ENCODE peak calls at places on chromosomes 3 and 15, in four cellular contexts. B is A172, N is GM23338, F is globus pallidus. M is an unnamed sample.

GRCh38 chr3:165446555-165446954 is 250.4 kb upstream of the SLITRK3 start:
- DNase-seq in B (no peak), N (no peak), F (no peak), M (no peak)

GRCh38 chr15:78977091-78977571 is 32.3 kb upstream of the CTSH start:
- DNase-seq in B (no peak), N (no peak), F (no peak), M (no peak)

GRCh38 chr15:78730955-78731354 is 80.3 kb downstream of the ADAMTS7 start:
- DNase-seq in B (no peak), N (no peak), F (no peak), M (no peak)

GRCh38 chr15:89111352-89111751 is 23.1 kb downstream of the ABHD2 start:
- DNase-seq in B (no peak), N (no peak), F (no peak), M (no peak)

GRCh38 chr3:43102773-43103480 is 3.0 kb downstream of the POMGNT2 start:
- DNase-seq in B (no peak), N (no peak), F (no peak), M (no peak)

GRCh38 chr3:115285001-115285400 is 137.9 kb upstream of the ZBTB20 start:
- DNase-seq in B (no peak), N (no peak), F (no peak), M (no peak)

GRCh38 chr15:41583795-41584194 is 24.8 kb downstream of the TYRO3 start:
- DNase-seq in B (no peak), N (no peak), F (no peak), M (no peak)

GRCh38 chr3:129077222-129077621 is 16.6 kb downstream of the GP9 start:
- DNase-seq in B (no peak), N (no peak), F (no peak), M (no peak)

GRCh38 chr3:68239542-68239941 is 585.1 kb upstream of the SUCLG2 start:
- DNase-seq in B (no peak), N (no peak), F (no peak), M (no peak)

GRCh38 chr15:88399021-88399685 is 68.0 kb downstream of the MRPL46 start:
- DNase-seq in B (no peak), N (no peak), F (no peak), M (no peak)

GRCh38 chr3:20905210-20905805 is 719.3 kb upstream of the SGO1 start:
- DNase-seq in B (peak; percentile 60), N (no peak), F (no peak), M (no peak)

GRCh38 chr3:79521221-79521848 is 246.5 kb downstream of the ROBO1 start:
- DNase-seq in B (peak; percentile 48), N (peak; percentile 72), F (peak; percentile 27), M (peak; percentile 4)

GRCh38 chr3:930866-931265 is 162.0 kb upstream of the CNTN6 start:
- DNase-seq in B (no peak), N (no peak), F (no peak), M (peak; percentile 28)

GRCh38 chr15:84714816-84715215 is 1.1 kb downstream of the SEC11A start:
- DNase-seq in B (no peak), N (no peak), F (no peak), M (no peak)

GRCh38 chr15:92906563-92907081 is 6.5 kb downstream of the CHD2 start:
- DNase-seq in B (peak; percentile 77), N (no peak), F (peak; percentile 38), M (no peak)

GRCh38 chr3:46558184-46559029 is 7.7 kb downstream of the LRRC2 start:
- DNase-seq in B (peak; percentile 58), N (peak; percentile 70), F (peak; percentile 68), M (peak; percentile 24)

GRCh38 chr3:188230962-188231361 is 77.0 kb downstream of the LPP start:
- DNase-seq in B (peak; percentile 51), N (no peak), F (no peak), M (no peak)

GRCh38 chr3:64932666-64933342 is 245.0 kb upstream of the ADAMTS9 start:
- DNase-seq in B (no peak), N (no peak), F (no peak), M (no peak)

GRCh38 chr15:64982472-64982871 is 7.2 kb downstream of the SPG21 start:
- DNase-seq in B (no peak), N (no peak), F (no peak), M (no peak)

GRCh38 chr3:124850633-124851032 is 36.5 kb downstream of the ITGB5 start:
- DNase-seq in B (no peak), N (no peak), F (no peak), M (no peak)

GRCh38 chr3:193499152-193499551 is 55.5 kb downstream of the ATP13A4 start:
- DNase-seq in B (no peak), N (no peak), F (no peak), M (no peak)

GRCh38 chr3:160678447-160678846 is 1.5 kb downstream of the ARL14 start:
- DNase-seq in B (no peak), N (no peak), F (no peak), M (no peak)

GRCh38 chr3:194941956-194942483 is 256.3 kb downstream of the FAM43A start:
- DNase-seq in B (no peak), N (no peak), F (no peak), M (no peak)